ENCODE peak calls at places on chromosome 4, in nine cellular contexts. One of them, this sample, is unnamed.

GRCh38 chr4:108900018-108900417 is 137.2 kb upstream of the ETNPPL start:
- DNase-seq in cardiac muscle cell: peak
- DNase-seq in NCI-H446: no peak
- DNase-seq in GM10248: no peak
- DNase-seq in GM18507: no peak
- DNase-seq in cardiac fibroblast: no peak
- DNase-seq in nucleus accumbens: no peak
- DNase-seq in EL: no peak
- DNase-seq in glutamatergic neuron: no peak
- DNase-seq in this sample: no peak

GRCh38 chr4:119099227-119099910 is 36.3 kb upstream of the MYOZ2 start:
- DNase-seq in glutamatergic neuron: no peak
- DNase-seq in NCI-H446: no peak
- DNase-seq in nucleus accumbens: no peak
- DNase-seq in GM18507: no peak
- DNase-seq in cardiac fibroblast: peak
- DNase-seq in EL: peak
- DNase-seq in cardiac muscle cell: no peak
- DNase-seq in GM10248: no peak
- DNase-seq in this sample: no peak

GRCh38 chr4:73850261-73850970 is 2.7 kb upstream of the PF4V1 start:
- DNase-seq in NCI-H446: no peak
- DNase-seq in EL: no peak
- DNase-seq in nucleus accumbens: no peak
- DNase-seq in GM18507: no peak
- DNase-seq in cardiac fibroblast: peak
- DNase-seq in GM10248: no peak
- DNase-seq in glutamatergic neuron: no peak
- DNase-seq in cardiac muscle cell: no peak
- DNase-seq in this sample: no peak

GRCh38 chr4:77167866-77168265 is 10.9 kb downstream of the CCNG2 start:
- DNase-seq in EL: no peak
- DNase-seq in GM18507: no peak
- DNase-seq in nucleus accumbens: no peak
- DNase-seq in NCI-H446: no peak
- DNase-seq in cardiac fibroblast: no peak
- DNase-seq in GM10248: no peak
- DNase-seq in cardiac muscle cell: no peak
- DNase-seq in glutamatergic neuron: no peak
- DNase-seq in this sample: no peak

GRCh38 chr4:1469596-1470392 is 63.6 kb upstream of the NKX1-1 start:
- DNase-seq in nucleus accumbens: no peak
- DNase-seq in GM10248: no peak
- DNase-seq in GM18507: no peak
- DNase-seq in glutamatergic neuron: peak
- DNase-seq in NCI-H446: no peak
- DNase-seq in cardiac fibroblast: no peak
- DNase-seq in EL: no peak
- DNase-seq in cardiac muscle cell: no peak
- DNase-seq in this sample: no peak

GRCh38 chr4:16289872-16290554 is 63.7 kb upstream of the TAPT1 start:
- DNase-seq in GM10248: peak
- DNase-seq in GM18507: no peak
- DNase-seq in nucleus accumbens: no peak
- DNase-seq in cardiac fibroblast: peak
- DNase-seq in cardiac muscle cell: peak
- DNase-seq in EL: peak
- DNase-seq in glutamatergic neuron: no peak
- DNase-seq in NCI-H446: no peak
- DNase-seq in this sample: no peak

GRCh38 chr4:82850684-82851083 is 40.3 kb downstream of the SEC31A start:
- DNase-seq in cardiac muscle cell: no peak
- DNase-seq in cardiac fibroblast: no peak
- DNase-seq in GM10248: no peak
- DNase-seq in NCI-H446: no peak
- DNase-seq in nucleus accumbens: no peak
- DNase-seq in GM18507: no peak
- DNase-seq in EL: no peak
- DNase-seq in glutamatergic neuron: no peak
- DNase-seq in this sample: no peak

GRCh38 chr4:140298001-140298400 is 75.4 kb upstream of the SCOC start:
- DNase-seq in GM18507: no peak
- DNase-seq in cardiac muscle cell: no peak
- DNase-seq in nucleus accumbens: no peak
- DNase-seq in cardiac fibroblast: no peak
- DNase-seq in NCI-H446: no peak
- DNase-seq in glutamatergic neuron: no peak
- DNase-seq in EL: no peak
- DNase-seq in GM10248: no peak
- DNase-seq in this sample: no peak

GRCh38 chr4:88981993-88982392 is 75.0 kb downstream of the FAM13A start:
- DNase-seq in glutamatergic neuron: no peak
- DNase-seq in cardiac muscle cell: no peak
- DNase-seq in GM10248: no peak
- DNase-seq in NCI-H446: no peak
- DNase-seq in GM18507: no peak
- DNase-seq in nucleus accumbens: no peak
- DNase-seq in EL: no peak
- DNase-seq in cardiac fibroblast: no peak
- DNase-seq in this sample: no peak

GRCh38 chr4:127486248-127486647 is 146.5 kb upstream of the INTU start:
- DNase-seq in nucleus accumbens: no peak
- DNase-seq in GM18507: no peak
- DNase-seq in GM10248: no peak
- DNase-seq in cardiac muscle cell: no peak
- DNase-seq in NCI-H446: no peak
- DNase-seq in cardiac fibroblast: no peak
- DNase-seq in EL: no peak
- DNase-seq in glutamatergic neuron: no peak
- DNase-seq in this sample: no peak

GRCh38 chr4:145130130-145130529 is 32.0 kb downstream of the ABCE1 start:
- DNase-seq in cardiac muscle cell: no peak
- DNase-seq in glutamatergic neuron: no peak
- DNase-seq in NCI-H446: no peak
- DNase-seq in cardiac fibroblast: no peak
- DNase-seq in EL: no peak
- DNase-seq in GM10248: no peak
- DNase-seq in GM18507: no peak
- DNase-seq in nucleus accumbens: no peak
- DNase-seq in this sample: no peak